ENCODE peak calls at places on chromosome 20, in six cellular contexts. B, M, N, S, V and U are unnamed samples.

GRCh38 chr20:35947489-35947888 is 6.8 kb downstream of the SCAND1 start:
- DNase-seq in B (no peak), V (no peak), N (no peak), S (no peak), M (no peak), U (no peak)

GRCh38 chr20:53408728-53409157 is 184.9 kb downstream of the ZNF217 start:
- DNase-seq in N (no peak), M (no peak), S (no peak), B (no peak), V (no peak), U (no peak)

GRCh38 chr20:35273449-35274171 is 4.3 kb downstream of the MMP24OS start:
- DNase-seq in B (no peak), M (peak; percentile 65), V (no peak), N (no peak), S (no peak), U (no peak)

GRCh38 chr20:49483706-49484101 is 1.2 kb upstream of the KCNB1 start:
- DNase-seq in M (no peak), S (no peak), N (no peak), V (peak; percentile 31), B (no peak), U (no peak)

GRCh38 chr20:57464642-57465211 is 60.2 kb downstream of the CTCFL start:
- DNase-seq in S (no peak), B (no peak), N (no peak), V (no peak), M (no peak), U (peak; percentile 57)

GRCh38 chr20:38727602-38728236 is 3.4 kb downstream of the SLC32A1 start:
- DNase-seq in N (no peak), M (no peak), V (no peak), S (no peak), B (no peak), U (no peak)

GRCh38 chr20:47211036-47211435 is 145.5 kb downstream of the ZMYND8 start:
- DNase-seq in M (no peak), S (no peak), B (no peak), N (no peak), V (no peak), U (no peak)

GRCh38 chr20:32672982-32673727 is 586 bp downstream of the C20orf203 start:
- DNase-seq in S (no peak), N (no peak), V (no peak), M (no peak), B (no peak), U (no peak)

DNA sequence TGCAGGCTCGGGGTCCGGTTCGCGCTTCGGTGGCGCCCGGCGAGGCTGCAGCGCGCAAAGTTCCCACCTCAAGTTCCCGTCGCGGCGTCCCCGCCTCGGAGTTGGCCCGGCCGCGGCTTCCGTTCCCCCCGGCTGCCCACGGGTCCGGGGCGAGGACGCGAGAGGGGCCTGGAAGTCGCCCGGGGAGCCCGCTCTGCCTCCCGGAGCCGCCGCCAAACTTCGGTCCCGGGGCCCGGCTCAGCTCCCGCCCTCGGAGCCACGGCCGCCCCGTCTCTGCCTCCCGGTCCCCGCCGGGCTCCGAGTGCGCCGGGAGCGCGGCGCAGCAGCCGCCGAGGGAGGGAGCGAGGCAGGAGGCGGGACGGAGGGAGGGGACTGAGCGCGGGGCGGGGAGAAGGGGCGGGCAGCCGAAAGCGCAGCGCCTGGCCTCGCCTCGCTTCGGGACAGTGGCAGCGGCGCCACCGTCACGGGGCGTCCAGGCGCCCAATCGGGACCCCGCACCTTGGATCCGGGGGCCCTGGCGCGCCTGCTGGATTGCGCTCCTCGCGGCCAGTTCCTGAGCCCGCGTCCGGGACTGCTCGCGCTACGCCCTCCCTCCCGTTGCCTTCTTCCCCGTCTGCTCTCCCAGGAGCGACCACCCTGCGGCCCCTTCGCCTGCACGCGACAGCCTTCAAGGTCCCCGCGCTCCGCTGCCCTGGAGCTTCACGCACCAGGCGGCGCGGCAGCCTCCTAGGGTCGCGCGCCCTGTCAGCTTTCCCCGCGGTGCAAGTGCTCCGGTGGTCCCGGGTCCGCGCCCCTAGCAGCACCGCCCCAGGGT is at the start of gene KCNG1:
- DNase-seq in V (peak; percentile 78), M (peak; percentile 79), N (peak; percentile 70), B (peak; percentile 55), S (peak; percentile 74), U (peak; percentile 70)
- H3K4me3 ChIP-seq in V (peak within 1 kb of the TSS; percentile 50), M (peak within 1 kb of the TSS; percentile 28), N (peak within 1 kb of the TSS; percentile 52), B (peak within 1 kb of the TSS; percentile 89), S (peak within 1 kb of the TSS; percentile 21), U (peak within 1 kb of the TSS; percentile 24)

DNA sequence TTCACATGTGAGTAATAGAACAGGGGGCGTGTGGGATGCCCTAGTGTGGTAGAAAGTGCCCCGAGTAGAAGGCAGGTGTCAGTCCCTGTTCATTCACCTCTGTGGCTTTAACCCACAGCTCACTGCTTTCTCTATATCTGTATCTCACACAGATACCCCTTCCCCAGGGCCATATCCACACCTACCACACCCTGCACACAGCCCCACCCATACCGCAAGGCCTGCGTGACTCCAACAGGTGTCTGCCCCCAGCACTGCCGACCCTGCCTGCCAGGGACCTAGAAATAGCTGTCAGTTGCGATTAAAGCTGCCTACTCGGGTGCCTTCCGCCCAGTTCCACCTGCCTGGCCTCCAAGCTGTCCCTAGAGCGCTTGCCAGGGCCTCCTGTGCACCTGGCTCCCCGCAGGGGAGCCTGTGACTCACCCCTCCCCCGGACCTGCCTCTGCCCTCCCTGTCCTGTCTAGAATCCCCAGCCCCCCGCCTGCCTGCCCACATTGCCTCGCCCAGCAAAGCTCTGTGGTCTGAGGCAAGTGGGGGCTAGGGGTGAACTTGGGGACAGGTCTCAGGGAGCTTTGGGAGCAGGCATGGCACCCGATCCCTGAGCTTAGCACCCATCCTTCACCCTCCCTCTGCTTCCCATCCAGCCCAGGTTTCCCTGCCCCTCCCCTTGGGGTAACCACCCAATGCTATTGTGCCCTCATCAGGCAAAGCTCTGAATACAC is 38.3 kb upstream of the ID1 start:
- DNase-seq in V (no peak), N (no peak), M (peak; percentile 47), S (no peak), B (no peak), U (no peak)
- H3K27ac ChIP-seq in V (no peak overlapping the region), N (no peak overlapping the region), M (no peak overlapping the region), S (no peak overlapping the region), B (no peak overlapping the region), U (no peak overlapping the region)

GRCh38 chr20:41038149-41038877 is 9.7 kb downstream of the TOP1 start:
- DNase-seq in M (no peak), S (no peak), V (no peak), N (no peak), B (no peak), U (no peak)
- H3K36me3 ChIP-seq in M (no peaks in the 10 kb centered on the region), S (no peaks in the 10 kb centered on the region), V (no peaks in the 10 kb centered on the region), N (no peaks in the 10 kb centered on the region), B (peaks cover 4% of the 10 kb centered on the region), U (no peaks in the 10 kb centered on the region)

DNA sequence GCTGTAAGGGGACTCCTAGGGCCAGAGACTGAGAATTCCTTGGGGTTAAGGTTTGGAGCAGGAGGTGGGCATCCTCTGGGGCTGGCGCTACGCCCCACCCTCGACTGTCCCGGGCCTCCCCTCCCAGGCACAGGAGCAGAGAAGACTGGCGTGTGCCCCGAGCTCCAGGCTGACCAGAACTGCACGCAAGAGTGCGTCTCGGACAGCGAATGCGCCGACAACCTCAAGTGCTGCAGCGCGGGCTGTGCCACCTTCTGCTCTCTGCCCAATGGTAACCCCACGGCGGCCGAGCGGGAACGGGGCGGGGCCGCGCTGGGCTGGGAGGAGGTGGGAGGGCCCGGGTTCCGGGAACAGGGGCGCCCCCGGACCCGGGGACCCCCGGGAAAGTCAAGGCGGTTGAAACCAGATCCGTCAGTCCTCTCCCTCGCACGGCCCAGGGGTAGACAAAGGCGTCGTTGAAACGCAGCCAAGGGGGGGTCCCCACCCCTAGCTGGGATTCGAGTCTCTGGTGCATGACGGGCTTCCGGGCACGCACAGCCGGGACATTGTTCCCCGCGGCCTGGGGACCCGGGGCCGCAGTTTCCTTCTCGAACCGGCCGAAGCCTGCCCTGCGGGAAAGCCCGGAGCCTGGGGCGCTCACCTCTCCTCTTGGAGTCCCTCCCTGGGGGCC is 844 bp downstream of the WFDC2 start:
- DNase-seq in M (peak; percentile 62), N (no peak), B (no peak), V (peak; percentile 42), S (peak; percentile 87), U (peak; percentile 59)
- H3K4me3 ChIP-seq in M (peak overlapping the region; percentile 35), N (peak overlapping the region; percentile 27), B (peak overlapping the region; percentile 44), V (no peak overlapping the region), S (peak overlapping the region; percentile 36), U (peak overlapping the region; percentile 19)

GRCh38 chr20:19986419-19986818 is 30.7 kb upstream of the NAA20 start:
- DNase-seq in S (no peak), N (peak; percentile 71), M (no peak), B (peak; percentile 63), V (no peak), U (no peak)
- H3K27ac ChIP-seq in S (peak overlapping the region; percentile 57), N (peak overlapping the region; percentile 30), M (no peak overlapping the region), B (no peak overlapping the region), V (no peak overlapping the region), U (peak overlapping the region; percentile 37)